ENCODE peak calls at places on chromosomes 7 and 10, in nine cellular contexts. Y is heart right ventricle; G is IMR-90; X is tibial artery; I is upper lobe of right lung; D is GM12878; L is CD8-positive, alpha-beta T cell; S is PC-3; P is PC-9. V is an unnamed sample.

GRCh38 chr7:121676168-121676567 is 196.8 kb upstream of the PTPRZ1 start:
- DNase-seq in G (no peak), Y (no peak), L (no peak), I (no peak), X (no peak), P (no peak), D (no peak), S (no peak), V (no peak)

GRCh38 chr7:35777121-35777520 is 23.7 kb upstream of the SEPTIN7 start:
- DNase-seq in I (no peak), Y (no peak), X (no peak), G (no peak), L (no peak), P (no peak), S (no peak), D (no peak), V (no peak)

GRCh38 chr7:108565987-108566386 is 3.5 kb downstream of the THAP5 start:
- DNase-seq in G (no peak), X (no peak), S (no peak), P (no peak), D (no peak), Y (no peak), I (no peak), L (no peak), V (no peak)

GRCh38 chr7:41691286-41691966 is 11.5 kb downstream of the INHBA start:
- DNase-seq in S (no peak), G (peak; percentile 32), L (no peak), D (no peak), I (no peak), P (no peak), Y (no peak), X (no peak), V (no peak)

GRCh38 chr7:137606061-137606674 is 240.6 kb downstream of the DGKI start:
- DNase-seq in P (no peak), X (no peak), Y (no peak), S (peak; percentile 80), L (no peak), G (peak; percentile 71), I (no peak), D (no peak), V (peak; percentile 46)

GRCh38 chr7:4665661-4666060 is 16.4 kb upstream of the FOXK1 start:
- DNase-seq in Y (no peak), D (no peak), G (peak; percentile 99), X (no peak), P (no peak), L (no peak), I (no peak), S (peak; percentile 28), V (no peak)

GRCh38 chr7:71727347-71727746 is 595.4 kb downstream of the GALNT17 start:
- DNase-seq in S (no peak), P (no peak), L (no peak), I (no peak), X (no peak), G (no peak), D (no peak), Y (no peak), V (no peak)

GRCh38 chr7:109864263-109864662 is 1226.7 kb upstream of the LRRN3 start:
- DNase-seq in I (no peak), X (no peak), L (no peak), G (no peak), D (no peak), P (no peak), Y (no peak), S (no peak), V (no peak)

GRCh38 chr10:36280396-36280795 is 638.3 kb upstream of the FZD8 start:
- DNase-seq in P (no peak), Y (no peak), S (peak; percentile 44), D (no peak), X (no peak), L (no peak), I (no peak), G (peak; percentile 54), V (no peak)

GRCh38 chr7:6160191-6160623 is 112.2 kb downstream of the CYTH3 start:
- DNase-seq in D (no peak), L (no peak), Y (peak; percentile 71), I (peak; percentile 73), G (peak; percentile 65), S (peak; percentile 42), P (peak; percentile 38), X (peak; percentile 72), V (no peak)

GRCh38 chr10:6492896-6493295 is 87.2 kb downstream of the PRKCQ start:
- DNase-seq in L (no peak), P (no peak), G (no peak), I (no peak), Y (no peak), X (no peak), S (no peak), D (no peak), V (no peak)
- H3K36me3 ChIP-seq in L (peaks cover 41% of the 10 kb centered on the region), P (no peaks in the 10 kb centered on the region), G (no peaks in the 10 kb centered on the region), I (no peaks in the 10 kb centered on the region), Y (no peaks in the 10 kb centered on the region), X (no peaks in the 10 kb centered on the region), S (no peaks in the 10 kb centered on the region), D (no peaks in the 10 kb centered on the region), V (no peaks in the 10 kb centered on the region)

GRCh38 chr10:114706458-114707055 is 48.5 kb upstream of the ABLIM1 start:
- DNase-seq in G (no peak), X (no peak), L (no peak), D (no peak), Y (no peak), S (no peak), P (no peak), I (no peak), V (no peak)

GRCh38 chr10:114704720-114705119 is 46.6 kb upstream of the ABLIM1 start:
- DNase-seq in Y (no peak), L (no peak), I (no peak), D (no peak), S (no peak), X (no peak), P (no peak), G (no peak), V (no peak)

GRCh38 chr10:114698271-114699185 is 40.5 kb upstream of the ABLIM1 start:
- DNase-seq in P (no peak), G (peak; percentile 55), D (no peak), X (no peak), Y (no peak), S (no peak), L (no peak), I (no peak), V (no peak)

GRCh38 chr10:114708084-114708483 is 50.0 kb upstream of the ABLIM1 start:
- DNase-seq in G (no peak), S (no peak), X (no peak), I (no peak), D (no peak), Y (no peak), P (no peak), L (no peak), V (no peak)

DNA sequence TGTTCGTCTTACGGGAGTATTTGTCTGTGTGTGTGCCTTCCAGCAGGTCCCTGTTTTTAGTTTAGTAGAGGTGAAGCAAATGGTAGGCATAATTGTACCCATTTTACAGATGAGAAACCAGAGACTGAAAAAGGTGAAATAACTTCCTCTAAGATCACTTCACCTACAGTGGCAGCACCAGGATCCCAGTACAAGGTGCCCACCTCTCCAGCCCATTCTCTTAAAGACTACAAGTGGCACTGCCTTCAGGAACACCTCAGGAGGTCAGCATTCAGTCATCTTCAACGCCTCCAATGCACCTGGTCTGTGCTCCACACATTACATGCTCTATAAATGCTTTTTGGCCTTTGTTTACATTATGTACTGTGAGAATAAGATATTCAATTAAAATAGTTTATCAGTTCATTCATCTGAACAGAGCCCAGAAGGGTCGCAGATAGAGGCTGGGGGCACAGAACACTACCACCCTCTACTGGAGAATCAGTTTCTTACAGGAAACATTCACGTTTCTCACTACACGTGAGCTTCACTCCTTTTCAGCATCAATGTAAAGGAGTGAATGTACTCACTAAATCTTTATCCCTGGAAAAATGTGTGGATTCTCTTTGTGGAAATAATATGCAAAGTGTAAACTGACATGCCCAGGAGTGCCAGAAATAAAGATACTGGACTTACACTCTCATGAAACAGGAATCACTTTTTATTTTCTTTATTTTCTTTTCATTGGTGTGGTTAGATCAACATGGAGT is 45.5 kb upstream of the ABLIM1 start:
- DNase-seq in L (no peak), I (no peak), P (no peak), Y (no peak), S (peak; percentile 53), X (no peak), G (peak; percentile 43), D (no peak), V (no peak)
- TF ChIP-seq CTCF in L (peak; percentile 64), I (peak; percentile 73), P (peak; percentile 67), Y (peak; percentile 58), S (peak; percentile 81), X (peak; percentile 60), G (peak; percentile 80), D (peak; percentile 58), V (peak; percentile 67)

DNA sequence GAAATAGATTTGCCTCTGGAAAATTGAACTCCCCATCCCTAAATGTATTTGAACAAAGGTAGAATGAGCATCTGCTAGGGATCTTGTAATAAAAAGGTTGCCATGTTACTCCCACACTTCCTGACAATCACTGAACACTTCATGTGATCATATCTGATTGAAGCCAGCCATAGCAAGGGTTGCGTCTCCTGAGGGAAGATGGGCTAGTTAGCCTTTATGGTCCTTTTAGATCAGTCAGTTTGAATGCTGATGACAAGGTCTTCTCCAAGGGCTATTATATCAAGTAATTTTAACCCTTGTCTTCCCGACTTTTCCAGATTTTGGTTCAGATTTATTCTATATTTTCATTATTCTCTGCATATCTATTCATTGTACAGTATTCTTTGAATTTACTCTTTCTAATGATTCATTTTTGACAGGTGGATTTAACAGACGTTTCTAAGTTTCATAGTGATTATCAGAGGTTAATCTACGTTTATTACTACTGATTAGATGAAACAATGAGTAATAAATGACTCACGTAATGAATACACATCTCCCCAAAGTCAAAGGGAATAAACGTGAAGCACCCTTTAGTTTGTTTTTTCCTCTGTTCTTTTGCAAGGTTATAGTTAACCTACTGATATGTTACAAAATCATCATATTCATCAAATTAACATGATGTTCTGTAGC is 28.1 kb downstream of the CSGALNACT2 start:
- DNase-seq in P (no peak), I (no peak), D (no peak), L (no peak), G (peak; percentile 19), Y (no peak), S (peak; percentile 16), X (no peak), V (peak; percentile 11)
- H3K36me3 ChIP-seq in P (no peaks in the 10 kb centered on the region), I (peaks cover 35% of the 10 kb centered on the region), D (peaks cover 9% of the 10 kb centered on the region), L (peaks cover 14% of the 10 kb centered on the region), G (peaks cover 24% of the 10 kb centered on the region), Y (peaks cover 92% of the 10 kb centered on the region), S (no peaks in the 10 kb centered on the region), X (peaks cover 26% of the 10 kb centered on the region), V (peaks cover 2% of the 10 kb centered on the region)

GRCh38 chr7:50405246-50405645 is 44.9 kb downstream of the FIGNL1 start:
- DNase-seq in L (no peak), X (no peak), S (no peak), P (no peak), G (no peak), I (no peak), D (no peak), Y (no peak), V (no peak)

GRCh38 chr7:50406935-50407334 is 43.2 kb downstream of the FIGNL1 start:
- DNase-seq in Y (no peak), P (no peak), L (no peak), X (no peak), G (no peak), S (no peak), I (no peak), D (no peak), V (no peak)

GRCh38 chr7:50400114-50400513 is 50.0 kb downstream of the FIGNL1 start:
- DNase-seq in L (no peak), G (no peak), X (no peak), P (no peak), S (no peak), I (no peak), D (no peak), Y (no peak), V (no peak)

GRCh38 chr7:50399635-50400034 is 50.5 kb downstream of the FIGNL1 start:
- DNase-seq in S (no peak), I (no peak), P (no peak), L (no peak), D (no peak), X (no peak), Y (no peak), G (no peak), V (no peak)

GRCh38 chr7:50404392-50404791 is 45.8 kb downstream of the FIGNL1 start:
- DNase-seq in L (no peak), Y (no peak), D (no peak), S (no peak), X (no peak), I (no peak), P (no peak), G (no peak), V (no peak)
- TF ChIP-seq CTCF in L (no peak), Y (no peak), D (peak; percentile 26), S (peak; percentile 28), X (no peak), I (no peak), P (peak; percentile 33), G (no peak), V (no peak)

V was measured in GM06990.